ENCODE peak calls at places on chromosome 5, in nine cellular contexts. One of them, this sample, is unnamed.
A peak's percentile ranks its signal among the peaks of the same experiment; 100 is the strongest.

GRCh38 chr5:14587143-14587542 is 5.6 kb downstream of the OTULINL start:
- DNase-seq in mucosa of descending colon: peak; percentile 62
- DNase-seq in A549: no peak
- DNase-seq in upper lobe of right lung: no peak
- DNase-seq in GM12878: no peak
- DNase-seq in fibroblast of lung: no peak
- DNase-seq in tibial nerve: no peak
- DNase-seq in PC-3: no peak
- DNase-seq in transverse colon: no peak
- DNase-seq in this sample: no peak

GRCh38 chr5:60883229-60883628 is 39.2 kb upstream of the ELOVL7 start:
- DNase-seq in transverse colon: no peak
- DNase-seq in mucosa of descending colon: no peak
- DNase-seq in tibial nerve: no peak
- DNase-seq in A549: peak; percentile 36
- DNase-seq in PC-3: peak; percentile 11
- DNase-seq in upper lobe of right lung: no peak
- DNase-seq in fibroblast of lung: no peak
- DNase-seq in GM12878: no peak
- DNase-seq in this sample: no peak

GRCh38 chr5:40437452-40437861 is 242.3 kb upstream of the PTGER4 start:
- DNase-seq in fibroblast of lung: peak; percentile 69
- DNase-seq in GM12878: no peak
- DNase-seq in upper lobe of right lung: no peak
- DNase-seq in PC-3: peak; percentile 92
- DNase-seq in A549: no peak
- DNase-seq in transverse colon: peak; percentile 29
- DNase-seq in mucosa of descending colon: no peak
- DNase-seq in tibial nerve: no peak
- DNase-seq in this sample: no peak

GRCh38 chr5:154267516-154267915 is 77.0 kb downstream of the GALNT10 start:
- DNase-seq in PC-3: no peak
- DNase-seq in upper lobe of right lung: no peak
- DNase-seq in A549: no peak
- DNase-seq in fibroblast of lung: no peak
- DNase-seq in tibial nerve: no peak
- DNase-seq in mucosa of descending colon: no peak
- DNase-seq in GM12878: no peak
- DNase-seq in transverse colon: no peak
- DNase-seq in this sample: no peak

GRCh38 chr5:62650197-62650596 is 71.6 kb downstream of the LRRC70 start:
- DNase-seq in fibroblast of lung: peak; percentile 25
- DNase-seq in PC-3: no peak
- DNase-seq in upper lobe of right lung: no peak
- DNase-seq in mucosa of descending colon: no peak
- DNase-seq in GM12878: no peak
- DNase-seq in transverse colon: no peak
- DNase-seq in tibial nerve: no peak
- DNase-seq in A549: no peak
- DNase-seq in this sample: no peak

GRCh38 chr5:172429201-172429940 is 25.0 kb downstream of the SH3PXD2B start:
- DNase-seq in PC-3: no peak
- DNase-seq in A549: no peak
- DNase-seq in GM12878: no peak
- DNase-seq in tibial nerve: no peak
- DNase-seq in transverse colon: no peak
- DNase-seq in fibroblast of lung: peak; percentile 73
- DNase-seq in mucosa of descending colon: no peak
- DNase-seq in upper lobe of right lung: no peak
- DNase-seq in this sample: no peak

GRCh38 chr5:6286404-6286803 is 91.9 kb downstream of the MED10 start:
- DNase-seq in GM12878: no peak
- DNase-seq in mucosa of descending colon: no peak
- DNase-seq in transverse colon: no peak
- DNase-seq in PC-3: no peak
- DNase-seq in tibial nerve: no peak
- DNase-seq in fibroblast of lung: no peak
- DNase-seq in upper lobe of right lung: no peak
- DNase-seq in A549: no peak
- DNase-seq in this sample: no peak

GRCh38 chr5:160097981-160098380 is 21.3 kb downstream of the PWWP2A start:
- DNase-seq in transverse colon: no peak
- DNase-seq in upper lobe of right lung: no peak
- DNase-seq in PC-3: no peak
- DNase-seq in GM12878: no peak
- DNase-seq in fibroblast of lung: no peak
- DNase-seq in tibial nerve: no peak
- DNase-seq in A549: no peak
- DNase-seq in mucosa of descending colon: no peak
- DNase-seq in this sample: no peak

GRCh38 chr5:180054226-180054625 is 17.3 kb downstream of the RNF130 start:
- DNase-seq in A549: no peak
- DNase-seq in tibial nerve: no peak
- DNase-seq in GM12878: no peak
- DNase-seq in PC-3: no peak
- DNase-seq in transverse colon: no peak
- DNase-seq in fibroblast of lung: no peak
- DNase-seq in mucosa of descending colon: no peak
- DNase-seq in upper lobe of right lung: no peak
- DNase-seq in this sample: no peak

GRCh38 chr5:163503106-163504090 is 2.0 kb upstream of the MAT2B start:
- DNase-seq in A549: peak; percentile 54
- DNase-seq in transverse colon: peak; percentile 70
- DNase-seq in PC-3: peak; percentile 68
- DNase-seq in upper lobe of right lung: peak; percentile 70
- DNase-seq in fibroblast of lung: peak; percentile 72
- DNase-seq in mucosa of descending colon: peak; percentile 70
- DNase-seq in tibial nerve: no peak
- DNase-seq in GM12878: peak; percentile 43
- DNase-seq in this sample: no peak

GRCh38 chr5:169602535-169602934 is 19.0 kb downstream of the SPDL1 start:
- DNase-seq in GM12878: no peak
- DNase-seq in tibial nerve: no peak
- DNase-seq in mucosa of descending colon: no peak
- DNase-seq in transverse colon: no peak
- DNase-seq in A549: no peak
- DNase-seq in PC-3: peak; percentile 85
- DNase-seq in fibroblast of lung: peak; percentile 60
- DNase-seq in upper lobe of right lung: no peak
- DNase-seq in this sample: no peak

GRCh38 chr5:41636605-41637004 is 126.2 kb upstream of the PLCXD3 start:
- DNase-seq in GM12878: no peak
- DNase-seq in fibroblast of lung: peak; percentile 7
- DNase-seq in A549: peak; percentile 3
- DNase-seq in mucosa of descending colon: no peak
- DNase-seq in PC-3: peak; percentile 72
- DNase-seq in transverse colon: no peak
- DNase-seq in tibial nerve: no peak
- DNase-seq in upper lobe of right lung: no peak
- DNase-seq in this sample: no peak

GRCh38 chr5:115611873-115612272 is 9.6 kb upstream of the TICAM2 start:
- DNase-seq in transverse colon: no peak
- DNase-seq in upper lobe of right lung: no peak
- DNase-seq in A549: no peak
- DNase-seq in fibroblast of lung: no peak
- DNase-seq in GM12878: no peak
- DNase-seq in PC-3: no peak
- DNase-seq in tibial nerve: no peak
- DNase-seq in mucosa of descending colon: no peak
- DNase-seq in this sample: no peak

GRCh38 chr5:28374492-28374934 is 1336.1 kb upstream of the CDH9 start:
- DNase-seq in A549: peak; percentile 6
- DNase-seq in GM12878: no peak
- DNase-seq in PC-3: peak; percentile 67
- DNase-seq in mucosa of descending colon: no peak
- DNase-seq in upper lobe of right lung: peak; percentile 80
- DNase-seq in transverse colon: no peak
- DNase-seq in tibial nerve: no peak
- DNase-seq in fibroblast of lung: peak; percentile 83
- DNase-seq in this sample: no peak

GRCh38 chr5:54460181-54460919 is 4.9 kb downstream of the HSPB3 start:
- DNase-seq in transverse colon: no peak
- DNase-seq in PC-3: peak; percentile 13
- DNase-seq in GM12878: no peak
- DNase-seq in upper lobe of right lung: no peak
- DNase-seq in fibroblast of lung: peak; percentile 36
- DNase-seq in tibial nerve: no peak
- DNase-seq in mucosa of descending colon: no peak
- DNase-seq in A549: no peak
- DNase-seq in this sample: no peak

GRCh38 chr5:108339220-108339619 is 42.7 kb downstream of the FBXL17 start:
- DNase-seq in tibial nerve: no peak
- DNase-seq in mucosa of descending colon: no peak
- DNase-seq in PC-3: peak; percentile 73
- DNase-seq in GM12878: no peak
- DNase-seq in A549: no peak
- DNase-seq in upper lobe of right lung: no peak
- DNase-seq in fibroblast of lung: peak; percentile 39
- DNase-seq in transverse colon: no peak
- DNase-seq in this sample: no peak

GRCh38 chr5:1967716-1968115 is 85.0 kb upstream of the IRX4 start:
- DNase-seq in A549: no peak
- DNase-seq in GM12878: no peak
- DNase-seq in PC-3: no peak
- DNase-seq in fibroblast of lung: no peak
- DNase-seq in mucosa of descending colon: no peak
- DNase-seq in tibial nerve: no peak
- DNase-seq in upper lobe of right lung: no peak
- DNase-seq in transverse colon: no peak
- DNase-seq in this sample: no peak
- H3K4me1 ChIP-seq in A549: no peaks in the 10 kb centered on the region
- H3K4me1 ChIP-seq in GM12878: no peaks in the 10 kb centered on the region
- H3K4me1 ChIP-seq in PC-3: no peaks in the 10 kb centered on the region
- H3K4me1 ChIP-seq in fibroblast of lung: no peaks in the 10 kb centered on the region
- H3K4me1 ChIP-seq in mucosa of descending colon: no peaks in the 10 kb centered on the region
- H3K4me1 ChIP-seq in tibial nerve: no peaks in the 10 kb centered on the region
- H3K4me1 ChIP-seq in upper lobe of right lung: no peaks in the 10 kb centered on the region
- H3K4me1 ChIP-seq in transverse colon: no peaks in the 10 kb centered on the region
- H3K4me1 ChIP-seq in this sample: no peaks in the 10 kb centered on the region

GRCh38 chr5:165881259-165881658 is 2375.8 kb downstream of the MAT2B start:
- DNase-seq in upper lobe of right lung: no peak
- DNase-seq in mucosa of descending colon: no peak
- DNase-seq in GM12878: no peak
- DNase-seq in transverse colon: no peak
- DNase-seq in fibroblast of lung: no peak
- DNase-seq in tibial nerve: no peak
- DNase-seq in A549: no peak
- DNase-seq in PC-3: peak; percentile 2
- DNase-seq in this sample: no peak
- TF ChIP-seq CTCF in upper lobe of right lung: no peak
- TF ChIP-seq CTCF in mucosa of descending colon: no peak
- TF ChIP-seq CTCF in GM12878: no peak
- TF ChIP-seq CTCF in transverse colon: no peak
- TF ChIP-seq CTCF in fibroblast of lung: no peak
- TF ChIP-seq CTCF in tibial nerve: no peak
- TF ChIP-seq CTCF in A549: no peak
- TF ChIP-seq CTCF in PC-3: no peak
- TF ChIP-seq CTCF in this sample: no peak

DNA sequence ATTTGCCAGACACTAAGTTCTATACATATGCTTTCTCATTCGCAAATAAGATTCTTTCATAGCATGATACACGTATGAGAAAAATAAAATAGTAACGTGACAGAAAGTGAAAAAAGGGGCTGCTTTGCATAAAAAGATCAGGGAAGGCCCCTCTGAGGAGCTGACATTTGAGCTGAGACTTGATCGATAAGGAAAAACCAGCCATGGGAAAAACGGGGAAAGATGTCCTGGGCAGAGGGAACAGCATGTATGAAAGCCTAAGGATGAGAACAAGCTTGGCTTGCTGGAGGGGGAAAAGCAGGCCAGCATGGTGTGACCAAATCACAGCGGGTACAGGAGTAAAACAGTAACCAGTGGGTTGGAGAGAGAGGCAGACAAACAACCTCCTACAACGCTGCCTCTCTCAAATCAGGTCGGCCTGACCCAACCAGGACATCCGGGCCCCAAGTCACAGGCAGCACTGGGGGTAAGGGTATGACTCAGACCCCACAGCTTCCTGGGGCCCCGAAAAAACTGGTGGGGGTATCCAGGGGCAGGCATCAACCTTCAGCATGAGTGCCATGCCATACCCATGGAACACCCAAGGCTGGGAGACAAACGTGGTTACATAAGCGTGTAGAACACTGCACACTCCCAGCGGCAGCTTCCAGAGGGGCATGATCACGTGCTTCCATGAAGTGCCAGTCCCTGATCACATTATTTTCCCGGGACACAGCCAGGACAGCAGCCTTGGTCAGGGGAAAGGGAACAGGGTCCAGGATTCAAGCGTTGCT is 2.2 kb downstream of the TNIP1 start:
- DNase-seq in PC-3: no peak
- DNase-seq in tibial nerve: no peak
- DNase-seq in mucosa of descending colon: peak; percentile 79
- DNase-seq in A549: no peak
- DNase-seq in upper lobe of right lung: peak; percentile 56
- DNase-seq in transverse colon: peak; percentile 54
- DNase-seq in GM12878: no peak
- DNase-seq in fibroblast of lung: no peak
- DNase-seq in this sample: no peak
- H3K4me3 ChIP-seq in PC-3: no peak overlapping the region
- H3K4me3 ChIP-seq in tibial nerve: no peak overlapping the region
- H3K4me3 ChIP-seq in mucosa of descending colon: no peak overlapping the region
- H3K4me3 ChIP-seq in A549: no peak overlapping the region
- H3K4me3 ChIP-seq in upper lobe of right lung: peak overlapping the region; percentile 17
- H3K4me3 ChIP-seq in transverse colon: no peak overlapping the region
- H3K4me3 ChIP-seq in GM12878: peak overlapping the region; percentile 89
- H3K4me3 ChIP-seq in fibroblast of lung: no peak overlapping the region
- H3K4me3 ChIP-seq in this sample: peak overlapping the region; percentile 94

DNA sequence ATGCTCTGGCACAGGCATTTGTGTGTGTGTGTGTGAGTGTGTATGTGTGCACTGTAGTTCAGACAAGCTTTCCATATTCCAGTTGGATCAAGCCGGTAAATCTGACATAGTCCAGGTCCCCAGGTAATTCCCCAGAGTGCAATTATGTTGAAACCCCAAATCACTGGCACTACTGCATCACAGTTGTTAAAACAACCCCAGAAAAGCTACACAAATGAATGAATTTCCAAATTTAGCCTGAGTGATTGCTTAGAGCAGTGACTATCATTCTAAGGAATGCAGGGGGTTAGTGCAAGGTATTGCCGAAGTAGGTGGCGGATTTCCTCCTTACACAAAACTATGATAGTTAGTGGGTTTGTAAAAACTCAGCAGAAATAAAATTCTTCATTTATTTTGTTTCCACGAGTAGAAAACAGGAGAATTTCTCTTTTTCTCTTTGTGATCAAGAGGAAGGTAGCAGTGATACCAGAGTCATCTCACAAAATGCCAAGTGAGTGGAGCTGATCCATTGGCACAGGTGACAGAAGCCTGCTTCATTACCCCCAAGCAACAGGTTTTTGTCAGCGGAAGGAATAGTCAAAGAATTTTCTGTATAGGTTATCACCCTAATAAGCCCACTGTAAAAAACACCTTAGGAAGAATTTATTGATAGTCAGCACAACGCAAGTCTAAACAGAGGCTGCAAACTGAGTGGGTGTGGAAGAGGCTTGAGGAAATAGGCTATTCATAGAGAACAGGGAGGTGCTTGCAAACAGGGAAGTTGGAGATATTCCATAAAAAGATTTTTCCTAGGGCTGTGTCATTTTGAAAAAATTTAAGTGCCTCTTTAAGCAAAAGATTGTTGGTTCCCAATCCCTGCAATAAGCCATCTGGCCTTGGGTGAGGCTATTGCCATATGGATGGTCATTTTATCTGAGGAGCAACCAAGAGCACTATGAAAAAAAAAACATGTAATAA is 385.1 kb downstream of the CHSY3 start:
- DNase-seq in mucosa of descending colon: no peak
- DNase-seq in tibial nerve: no peak
- DNase-seq in PC-3: peak; percentile 80
- DNase-seq in fibroblast of lung: peak; percentile 70
- DNase-seq in transverse colon: no peak
- DNase-seq in A549: no peak
- DNase-seq in GM12878: no peak
- DNase-seq in upper lobe of right lung: no peak
- DNase-seq in this sample: no peak
- H3K4me1 ChIP-seq in mucosa of descending colon: no peaks in the 10 kb centered on the region
- H3K4me1 ChIP-seq in tibial nerve: no peaks in the 10 kb centered on the region
- H3K4me1 ChIP-seq in PC-3: peaks cover 17% of the 10 kb centered on the region
- H3K4me1 ChIP-seq in fibroblast of lung: no peaks in the 10 kb centered on the region
- H3K4me1 ChIP-seq in transverse colon: no peaks in the 10 kb centered on the region
- H3K4me1 ChIP-seq in A549: no peaks in the 10 kb centered on the region
- H3K4me1 ChIP-seq in GM12878: no peaks in the 10 kb centered on the region
- H3K4me1 ChIP-seq in upper lobe of right lung: no peaks in the 10 kb centered on the region
- H3K4me1 ChIP-seq in this sample: no peaks in the 10 kb centered on the region